ENCODE peak calls at places on chromosomes 3 and 15, in five cellular contexts. U is GM12892, K is GM12878, I is SK-N-SH, M is K562. J is an unnamed sample.

GRCh38 chr15:95559875-95560394 is 770.6 kb upstream of the NR2F2 start:
- DNase-seq in M (peak; percentile 42), K (no peak), U (no peak), I (no peak), J (no peak)

GRCh38 chr3:179181993-179182551 is 33.9 kb downstream of the PIK3CA start:
- DNase-seq in U (no peak), I (no peak), K (no peak), M (no peak), J (no peak)

GRCh38 chr3:113002676-113003075 is 11.9 kb downstream of the GTPBP8 start:
- DNase-seq in I (no peak), K (no peak), U (no peak), M (no peak), J (no peak)

GRCh38 chr3:114383875-114384557 is 90.2 kb downstream of the TIGIT start:
- DNase-seq in U (peak; percentile 25), M (peak; percentile 40), K (peak; percentile 25), I (peak; percentile 61), J (peak; percentile 20)

GRCh38 chr15:63172376-63173115 is 15.3 kb upstream of the RPS27L start:
- DNase-seq in M (no peak), I (no peak), U (no peak), K (no peak), J (no peak)

GRCh38 chr15:73540161-73540560 is 93.0 kb downstream of the NPTN start:
- DNase-seq in K (no peak), U (no peak), M (no peak), I (no peak), J (no peak)

GRCh38 chr3:72245183-72245811 is 460.3 kb upstream of the PROK2 start:
- DNase-seq in U (no peak), M (no peak), K (no peak), I (peak; percentile 51), J (no peak)

GRCh38 chr3:32469151-32469874 is 33.3 kb downstream of the CMTM6 start:
- DNase-seq in M (no peak), I (no peak), K (no peak), U (no peak), J (no peak)

GRCh38 chr3:194130807-194131589 is 5.0 kb upstream of the HES1 start:
- DNase-seq in M (no peak), I (no peak), K (peak; percentile 95), U (peak; percentile 29), J (no peak)

GRCh38 chr3:72894941-72895552 is 7.2 kb downstream of the GXYLT2 start:
- DNase-seq in M (no peak), I (no peak), U (no peak), K (no peak), J (no peak)

GRCh38 chr15:70152070-70152480 is 54.4 kb upstream of the TLE3 start:
- DNase-seq in I (no peak), U (no peak), M (no peak), K (no peak), J (no peak)

GRCh38 chr3:109118584-109118983 is 650 bp upstream of the MORC1 start:
- DNase-seq in U (no peak), M (no peak), K (no peak), I (no peak), J (no peak)

GRCh38 chr3:190435618-190436017 is 14.1 kb downstream of the TMEM207 start:
- DNase-seq in U (no peak), K (no peak), M (no peak), I (no peak), J (no peak)

GRCh38 chr15:53835309-53835708 is 75.8 kb upstream of the WDR72 start:
- DNase-seq in K (no peak), M (no peak), U (no peak), I (no peak), J (no peak)

GRCh38 chr3:131217296-131217741 is 164.3 kb upstream of the NUDT16 start:
- DNase-seq in M (no peak), K (no peak), I (no peak), U (no peak), J (no peak)

GRCh38 chr3:119181765-119182164 is 8.4 kb downstream of the UPK1B start:
- DNase-seq in U (no peak), K (no peak), I (no peak), M (no peak), J (no peak)

GRCh38 chr3:173553635-173554280 is 156.2 kb downstream of the NLGN1 start:
- DNase-seq in M (no peak), I (peak; percentile 26), K (no peak), U (no peak), J (no peak)

GRCh38 chr3:30586806-30587486 is 19.5 kb upstream of the TGFBR2 start:
- DNase-seq in I (no peak), M (no peak), U (no peak), K (no peak), J (no peak)

GRCh38 chr3:165983284-165983683 is 146.1 kb upstream of the BCHE start:
- DNase-seq in I (no peak), K (no peak), U (no peak), M (no peak), J (no peak)

GRCh38 chr3:108453541-108454057 is 56.8 kb downstream of the MYH15 start:
- DNase-seq in I (no peak), M (no peak), U (no peak), K (no peak), J (no peak)

GRCh38 chr3:27659279-27660021 is 62.7 kb downstream of the EOMES start:
- DNase-seq in U (peak; percentile 13), K (no peak), M (peak; percentile 51), I (peak; percentile 66), J (peak; percentile 28)

GRCh38 chr15:86846059-86846458 is 766.4 kb downstream of the AGBL1 start:
- DNase-seq in U (no peak), K (no peak), M (no peak), I (no peak), J (no peak)

GRCh38 chr15:56243774-56244236 is at the start of gene RFX7:
- DNase-seq in K (no peak), M (peak; percentile 88), U (peak; percentile 46), I (peak; percentile 93), J (no peak)

GRCh38 chr15:93466380-93466779 is 377.4 kb upstream of the RGMA start:
- DNase-seq in K (no peak), I (no peak), M (no peak), U (no peak), J (no peak)

DNA sequence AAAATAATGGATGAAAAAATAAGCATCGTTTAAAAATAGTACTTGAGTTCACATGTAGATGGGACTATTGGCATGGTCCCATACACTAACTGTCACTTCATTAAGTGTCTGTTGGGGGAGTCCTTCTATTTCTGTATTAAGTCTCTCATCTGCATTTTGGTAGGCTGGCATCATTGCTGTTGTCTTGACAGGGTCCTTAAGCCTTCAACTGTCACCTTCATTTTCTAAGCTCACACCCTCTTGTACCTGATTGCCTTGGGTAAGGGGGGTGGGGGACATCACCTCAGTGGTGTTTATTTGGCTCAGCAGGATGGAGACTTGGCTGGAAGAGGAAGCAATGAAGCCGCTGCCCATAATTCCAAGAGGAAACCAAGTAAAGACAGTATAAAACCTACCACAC is 202.0 kb upstream of the VEPH1 start:
- DNase-seq in M (no peak), I (no peak), U (no peak), K (no peak), J (no peak)
- TF ChIP-seq TAF1 in M (no peak), I (no peak), U (no peak), K (no peak), J (no peak)

GRCh38 chr3:172372895-172373294 is 75.4 kb downstream of the GHSR start:
- DNase-seq in I (no peak), M (no peak), U (no peak), K (no peak), J (no peak)
- TF ChIP-seq POLR2AphosphoS5 in I (no peak), M (no peak), U (no peak), K (no peak), J (no peak)

DNA sequence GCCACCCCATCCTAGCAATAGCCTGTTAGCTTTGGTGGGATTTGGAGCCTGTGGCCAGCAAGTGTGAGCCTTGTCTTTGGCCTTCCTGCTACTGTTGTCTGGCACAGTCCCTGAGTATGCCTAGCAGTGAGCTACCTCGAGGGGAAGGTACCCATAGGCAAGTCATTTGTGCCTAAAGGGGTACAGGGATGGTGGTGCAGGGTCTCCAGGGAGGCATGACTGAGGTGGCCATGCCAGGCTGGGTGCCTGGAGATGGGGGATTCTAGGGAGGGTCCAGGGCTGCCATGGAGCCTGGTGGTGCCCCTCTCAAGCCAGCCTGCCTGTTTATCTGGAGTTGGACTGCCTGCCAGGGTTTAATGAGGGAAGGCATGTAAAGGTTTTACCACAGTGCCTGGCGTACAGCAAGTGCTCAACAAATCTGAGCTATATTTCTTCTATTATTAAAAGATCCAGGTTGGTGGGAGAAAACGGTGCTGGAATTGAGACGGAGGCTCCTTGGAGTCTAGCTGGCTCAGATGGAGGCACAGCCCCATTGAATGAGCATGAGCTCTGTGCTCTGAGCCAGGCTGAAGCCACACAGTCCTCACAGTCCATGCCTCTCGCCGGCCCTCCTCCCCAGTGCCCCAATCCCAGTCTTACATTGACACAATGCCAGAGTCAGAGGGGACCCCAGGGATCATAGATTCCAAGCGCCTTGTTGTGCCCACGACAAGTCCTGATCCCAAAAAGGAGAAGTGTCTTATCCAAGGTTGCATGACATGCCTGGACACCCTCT is 76.2 kb downstream of the CORO2B start:
- DNase-seq in U (no peak), I (no peak), M (no peak), K (no peak), J (no peak)
- TF ChIP-seq TAF1 in U (no peak), I (no peak), M (no peak), K (no peak), J (no peak)

GRCh38 chr3:3464131-3464530 is 284.6 kb upstream of the CRBN start:
- DNase-seq in K (no peak), M (no peak), I (no peak), U (no peak), J (no peak)
- TF ChIP-seq POLR2AphosphoS5 in K (no peak), M (no peak), I (no peak), U (no peak), J (no peak)

DNA sequence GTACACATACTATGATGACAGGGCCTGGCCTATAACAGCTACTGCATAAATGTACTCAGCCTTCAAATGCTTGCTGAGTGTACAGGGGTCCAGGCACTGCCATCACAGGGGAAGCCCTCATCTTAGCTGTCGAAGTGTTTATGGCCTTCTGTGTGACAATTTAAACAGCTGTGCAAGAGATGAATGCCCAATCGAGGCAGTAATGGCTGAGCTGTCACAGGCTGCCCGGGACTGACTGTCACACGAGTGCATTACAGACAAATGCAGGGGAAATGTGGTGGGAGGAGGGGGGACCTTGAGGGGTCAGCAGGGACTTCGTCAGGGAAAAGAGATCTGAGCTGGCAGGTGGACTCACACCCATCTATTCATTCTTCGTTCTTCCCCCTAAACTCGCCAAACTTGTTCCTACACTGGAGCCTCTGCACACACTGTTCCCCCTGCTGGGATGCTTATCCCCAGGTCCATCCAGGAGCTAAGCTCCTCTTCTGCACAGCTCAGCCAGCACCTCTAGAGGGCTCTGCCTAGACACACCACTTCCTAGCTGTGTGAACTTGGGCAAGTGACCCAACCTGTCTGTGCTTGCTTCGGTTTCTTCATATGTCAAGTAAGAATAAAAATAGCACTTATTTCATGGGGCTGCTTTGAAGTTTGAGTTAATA is 156.2 kb upstream of the IQSEC1 start:
- DNase-seq in M (peak; percentile 74), U (no peak), K (peak; percentile 2), I (peak; percentile 71), J (no peak)
- TF ChIP-seq TAF1 in M (no peak), U (no peak), K (no peak), I (no peak), J (no peak)

DNA sequence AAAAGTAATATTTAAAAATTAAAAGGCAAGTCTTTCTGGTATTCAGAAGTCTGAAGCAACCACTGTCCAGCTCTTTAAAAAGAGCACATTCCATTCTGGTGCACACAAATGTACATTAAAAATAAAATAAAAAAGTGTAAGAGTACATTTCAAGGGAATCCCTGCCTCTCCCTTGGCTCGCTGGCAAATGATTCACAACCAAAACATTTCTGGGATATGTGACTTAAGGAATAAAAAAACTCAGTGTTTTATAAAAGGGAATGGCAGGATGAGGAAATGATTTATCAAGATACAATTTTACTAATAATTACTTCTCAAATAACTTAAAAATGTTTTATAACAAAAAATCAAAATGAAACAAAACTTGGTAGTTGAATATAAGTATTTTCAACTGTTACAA is 23.8 kb upstream of the ANXA2 start:
- DNase-seq in M (no peak), K (no peak), U (no peak), I (no peak), J (no peak)
- TF ChIP-seq POLR2AphosphoS5 in M (no peak), K (no peak), U (no peak), I (peak; percentile 46), J (no peak)